ENCODE peak calls at places on chromosomes 12 and 14, in seven cellular contexts. One of them, this sample, is unnamed.

GRCh38 chr14:97218713-97219355 is 421.7 kb downstream of the VRK1 start:
- DNase-seq in stimulated activated CD4-positive, alpha-beta T cell treated with anti-CD3 and anti-CD28 coated beads, Interleukin-4, amount 100 ng/mL, for 4 hours: peak; percentile 12
- DNase-seq in H7: peak; percentile 82
- DNase-seq in cerebellar nuclear complex: no peak
- DNase-seq in BE2C: no peak
- DNase-seq in kidney: peak; percentile 69
- DNase-seq in activated CD4-positive, alpha-beta T cell treated with anti-CD3 and anti-CD28 coated beads for 36 hours: peak; percentile 60
- DNase-seq in this sample: no peak

GRCh38 chr12:12017135-12017581 is 53.6 kb upstream of the BCL2L14 start:
- DNase-seq in stimulated activated CD4-positive, alpha-beta T cell treated with anti-CD3 and anti-CD28 coated beads, Interleukin-4, amount 100 ng/mL, for 4 hours: no peak
- DNase-seq in H7: peak; percentile 23
- DNase-seq in cerebellar nuclear complex: no peak
- DNase-seq in BE2C: peak; percentile 80
- DNase-seq in kidney: no peak
- DNase-seq in activated CD4-positive, alpha-beta T cell treated with anti-CD3 and anti-CD28 coated beads for 36 hours: peak; percentile 63
- DNase-seq in this sample: no peak

GRCh38 chr14:29243355-29243754 is 476.8 kb downstream of the FOXG1 start:
- DNase-seq in stimulated activated CD4-positive, alpha-beta T cell treated with anti-CD3 and anti-CD28 coated beads, Interleukin-4, amount 100 ng/mL, for 4 hours: no peak
- DNase-seq in H7: no peak
- DNase-seq in cerebellar nuclear complex: no peak
- DNase-seq in BE2C: no peak
- DNase-seq in kidney: no peak
- DNase-seq in activated CD4-positive, alpha-beta T cell treated with anti-CD3 and anti-CD28 coated beads for 36 hours: no peak
- DNase-seq in this sample: no peak

GRCh38 chr14:21308132-21308478 is 28.2 kb downstream of the RPGRIP1 start:
- DNase-seq in stimulated activated CD4-positive, alpha-beta T cell treated with anti-CD3 and anti-CD28 coated beads, Interleukin-4, amount 100 ng/mL, for 4 hours: no peak
- DNase-seq in H7: no peak
- DNase-seq in cerebellar nuclear complex: no peak
- DNase-seq in BE2C: no peak
- DNase-seq in kidney: no peak
- DNase-seq in activated CD4-positive, alpha-beta T cell treated with anti-CD3 and anti-CD28 coated beads for 36 hours: no peak
- DNase-seq in this sample: no peak

GRCh38 chr12:120090626-120091295 is 25.8 kb downstream of the RAB35 start:
- DNase-seq in stimulated activated CD4-positive, alpha-beta T cell treated with anti-CD3 and anti-CD28 coated beads, Interleukin-4, amount 100 ng/mL, for 4 hours: no peak
- DNase-seq in H7: peak; percentile 38
- DNase-seq in cerebellar nuclear complex: no peak
- DNase-seq in BE2C: no peak
- DNase-seq in kidney: peak; percentile 43
- DNase-seq in activated CD4-positive, alpha-beta T cell treated with anti-CD3 and anti-CD28 coated beads for 36 hours: no peak
- DNase-seq in this sample: no peak

GRCh38 chr14:101557811-101558738 is 3.2 kb upstream of the DIO3 start:
- DNase-seq in stimulated activated CD4-positive, alpha-beta T cell treated with anti-CD3 and anti-CD28 coated beads, Interleukin-4, amount 100 ng/mL, for 4 hours: no peak
- DNase-seq in H7: peak; percentile 78
- DNase-seq in cerebellar nuclear complex: no peak
- DNase-seq in BE2C: no peak
- DNase-seq in kidney: peak; percentile 54
- DNase-seq in activated CD4-positive, alpha-beta T cell treated with anti-CD3 and anti-CD28 coated beads for 36 hours: no peak
- DNase-seq in this sample: peak; percentile 33

GRCh38 chr14:61145258-61145902 is 135.8 kb downstream of the TMEM30B start:
- DNase-seq in stimulated activated CD4-positive, alpha-beta T cell treated with anti-CD3 and anti-CD28 coated beads, Interleukin-4, amount 100 ng/mL, for 4 hours: no peak
- DNase-seq in H7: no peak
- DNase-seq in cerebellar nuclear complex: no peak
- DNase-seq in BE2C: peak; percentile 41
- DNase-seq in kidney: no peak
- DNase-seq in activated CD4-positive, alpha-beta T cell treated with anti-CD3 and anti-CD28 coated beads for 36 hours: no peak
- DNase-seq in this sample: no peak

GRCh38 chr14:82667006-82667405 is 1133.4 kb upstream of the SEL1L start:
- DNase-seq in stimulated activated CD4-positive, alpha-beta T cell treated with anti-CD3 and anti-CD28 coated beads, Interleukin-4, amount 100 ng/mL, for 4 hours: no peak
- DNase-seq in H7: no peak
- DNase-seq in cerebellar nuclear complex: no peak
- DNase-seq in BE2C: no peak
- DNase-seq in kidney: no peak
- DNase-seq in activated CD4-positive, alpha-beta T cell treated with anti-CD3 and anti-CD28 coated beads for 36 hours: no peak
- DNase-seq in this sample: no peak

GRCh38 chr14:87081004-87081403 is 912.0 kb downstream of the GALC start:
- DNase-seq in stimulated activated CD4-positive, alpha-beta T cell treated with anti-CD3 and anti-CD28 coated beads, Interleukin-4, amount 100 ng/mL, for 4 hours: no peak
- DNase-seq in H7: no peak
- DNase-seq in cerebellar nuclear complex: no peak
- DNase-seq in BE2C: no peak
- DNase-seq in kidney: no peak
- DNase-seq in activated CD4-positive, alpha-beta T cell treated with anti-CD3 and anti-CD28 coated beads for 36 hours: no peak
- DNase-seq in this sample: no peak

GRCh38 chr12:6829532-6830220 is 1.5 kb downstream of the P3H3 start:
- DNase-seq in stimulated activated CD4-positive, alpha-beta T cell treated with anti-CD3 and anti-CD28 coated beads, Interleukin-4, amount 100 ng/mL, for 4 hours: no peak
- DNase-seq in H7: no peak
- DNase-seq in cerebellar nuclear complex: no peak
- DNase-seq in BE2C: peak; percentile 64
- DNase-seq in kidney: peak; percentile 81
- DNase-seq in activated CD4-positive, alpha-beta T cell treated with anti-CD3 and anti-CD28 coated beads for 36 hours: peak; percentile 33
- DNase-seq in this sample: peak; percentile 71

GRCh38 chr12:120709976-120710804 is at the start of gene UNC119B:
- DNase-seq in stimulated activated CD4-positive, alpha-beta T cell treated with anti-CD3 and anti-CD28 coated beads, Interleukin-4, amount 100 ng/mL, for 4 hours: peak; percentile 75
- DNase-seq in H7: peak; percentile 97
- DNase-seq in cerebellar nuclear complex: peak; percentile 16
- DNase-seq in BE2C: peak; percentile 86
- DNase-seq in kidney: peak; percentile 90
- DNase-seq in activated CD4-positive, alpha-beta T cell treated with anti-CD3 and anti-CD28 coated beads for 36 hours: peak; percentile 83
- DNase-seq in this sample: peak; percentile 67

GRCh38 chr14:92759300-92759678 is 10.9 kb upstream of the LGMN start:
- DNase-seq in stimulated activated CD4-positive, alpha-beta T cell treated with anti-CD3 and anti-CD28 coated beads, Interleukin-4, amount 100 ng/mL, for 4 hours: peak; percentile 22
- DNase-seq in H7: no peak
- DNase-seq in cerebellar nuclear complex: no peak
- DNase-seq in BE2C: peak; percentile 93
- DNase-seq in kidney: no peak
- DNase-seq in activated CD4-positive, alpha-beta T cell treated with anti-CD3 and anti-CD28 coated beads for 36 hours: peak; percentile 54
- DNase-seq in this sample: peak; percentile 55

GRCh38 chr14:74514471-74514932 is 20.9 kb downstream of the ISCA2 start:
- DNase-seq in stimulated activated CD4-positive, alpha-beta T cell treated with anti-CD3 and anti-CD28 coated beads, Interleukin-4, amount 100 ng/mL, for 4 hours: no peak
- DNase-seq in H7: peak; percentile 48
- DNase-seq in cerebellar nuclear complex: no peak
- DNase-seq in BE2C: no peak
- DNase-seq in kidney: peak; percentile 64
- DNase-seq in activated CD4-positive, alpha-beta T cell treated with anti-CD3 and anti-CD28 coated beads for 36 hours: no peak
- DNase-seq in this sample: no peak

GRCh38 chr12:49200882-49201594 is 12.2 kb upstream of the TUBA1A start:
- DNase-seq in stimulated activated CD4-positive, alpha-beta T cell treated with anti-CD3 and anti-CD28 coated beads, Interleukin-4, amount 100 ng/mL, for 4 hours: no peak
- DNase-seq in H7: no peak
- DNase-seq in cerebellar nuclear complex: peak; percentile 49
- DNase-seq in BE2C: no peak
- DNase-seq in kidney: no peak
- DNase-seq in activated CD4-positive, alpha-beta T cell treated with anti-CD3 and anti-CD28 coated beads for 36 hours: no peak
- DNase-seq in this sample: no peak

GRCh38 chr14:22410497-22410896 is 178.5 kb downstream of the DAD1 start:
- DNase-seq in stimulated activated CD4-positive, alpha-beta T cell treated with anti-CD3 and anti-CD28 coated beads, Interleukin-4, amount 100 ng/mL, for 4 hours: no peak
- DNase-seq in H7: no peak
- DNase-seq in cerebellar nuclear complex: no peak
- DNase-seq in BE2C: no peak
- DNase-seq in kidney: no peak
- DNase-seq in activated CD4-positive, alpha-beta T cell treated with anti-CD3 and anti-CD28 coated beads for 36 hours: no peak
- DNase-seq in this sample: no peak

GRCh38 chr12:102503056-102503681 is 22.8 kb upstream of the IGF1 start:
- DNase-seq in stimulated activated CD4-positive, alpha-beta T cell treated with anti-CD3 and anti-CD28 coated beads, Interleukin-4, amount 100 ng/mL, for 4 hours: no peak
- DNase-seq in H7: no peak
- DNase-seq in cerebellar nuclear complex: no peak
- DNase-seq in BE2C: no peak
- DNase-seq in kidney: no peak
- DNase-seq in activated CD4-positive, alpha-beta T cell treated with anti-CD3 and anti-CD28 coated beads for 36 hours: no peak
- DNase-seq in this sample: no peak

GRCh38 chr12:83052890-83053541 is 366.3 kb downstream of the TMTC2 start:
- DNase-seq in stimulated activated CD4-positive, alpha-beta T cell treated with anti-CD3 and anti-CD28 coated beads, Interleukin-4, amount 100 ng/mL, for 4 hours: no peak
- DNase-seq in H7: no peak
- DNase-seq in cerebellar nuclear complex: no peak
- DNase-seq in BE2C: no peak
- DNase-seq in kidney: no peak
- DNase-seq in activated CD4-positive, alpha-beta T cell treated with anti-CD3 and anti-CD28 coated beads for 36 hours: no peak
- DNase-seq in this sample: no peak

GRCh38 chr14:50859296-50859624 is 12.6 kb upstream of the ABHD12B start:
- DNase-seq in stimulated activated CD4-positive, alpha-beta T cell treated with anti-CD3 and anti-CD28 coated beads, Interleukin-4, amount 100 ng/mL, for 4 hours: no peak
- DNase-seq in H7: no peak
- DNase-seq in cerebellar nuclear complex: no peak
- DNase-seq in BE2C: no peak
- DNase-seq in kidney: no peak
- DNase-seq in activated CD4-positive, alpha-beta T cell treated with anti-CD3 and anti-CD28 coated beads for 36 hours: no peak
- DNase-seq in this sample: no peak

GRCh38 chr12:75560167-75560566 is 48.8 kb upstream of the KRR1 start:
- DNase-seq in stimulated activated CD4-positive, alpha-beta T cell treated with anti-CD3 and anti-CD28 coated beads, Interleukin-4, amount 100 ng/mL, for 4 hours: no peak
- DNase-seq in H7: no peak
- DNase-seq in cerebellar nuclear complex: peak; percentile 26
- DNase-seq in BE2C: no peak
- DNase-seq in kidney: no peak
- DNase-seq in activated CD4-positive, alpha-beta T cell treated with anti-CD3 and anti-CD28 coated beads for 36 hours: no peak
- DNase-seq in this sample: no peak

GRCh38 chr14:88837495-88837894 is 13.0 kb downstream of the TTC8 start:
- DNase-seq in stimulated activated CD4-positive, alpha-beta T cell treated with anti-CD3 and anti-CD28 coated beads, Interleukin-4, amount 100 ng/mL, for 4 hours: no peak
- DNase-seq in H7: no peak
- DNase-seq in cerebellar nuclear complex: no peak
- DNase-seq in BE2C: no peak
- DNase-seq in kidney: no peak
- DNase-seq in activated CD4-positive, alpha-beta T cell treated with anti-CD3 and anti-CD28 coated beads for 36 hours: no peak
- DNase-seq in this sample: no peak

GRCh38 chr12:2290091-2290490 is 237.3 kb downstream of the CACNA1C start:
- DNase-seq in stimulated activated CD4-positive, alpha-beta T cell treated with anti-CD3 and anti-CD28 coated beads, Interleukin-4, amount 100 ng/mL, for 4 hours: no peak
- DNase-seq in H7: no peak
- DNase-seq in cerebellar nuclear complex: peak; percentile 29
- DNase-seq in BE2C: no peak
- DNase-seq in kidney: no peak
- DNase-seq in activated CD4-positive, alpha-beta T cell treated with anti-CD3 and anti-CD28 coated beads for 36 hours: no peak
- DNase-seq in this sample: no peak

GRCh38 chr14:66152269-66152668 is 333.9 kb upstream of the CCDC196 start:
- DNase-seq in stimulated activated CD4-positive, alpha-beta T cell treated with anti-CD3 and anti-CD28 coated beads, Interleukin-4, amount 100 ng/mL, for 4 hours: no peak
- DNase-seq in H7: no peak
- DNase-seq in cerebellar nuclear complex: no peak
- DNase-seq in BE2C: no peak
- DNase-seq in kidney: no peak
- DNase-seq in activated CD4-positive, alpha-beta T cell treated with anti-CD3 and anti-CD28 coated beads for 36 hours: no peak
- DNase-seq in this sample: no peak

GRCh38 chr12:6292606-6293005 is 17.9 kb upstream of the PLEKHG6 start:
- DNase-seq in stimulated activated CD4-positive, alpha-beta T cell treated with anti-CD3 and anti-CD28 coated beads, Interleukin-4, amount 100 ng/mL, for 4 hours: no peak
- DNase-seq in H7: no peak
- DNase-seq in cerebellar nuclear complex: no peak
- DNase-seq in BE2C: no peak
- DNase-seq in kidney: no peak
- DNase-seq in activated CD4-positive, alpha-beta T cell treated with anti-CD3 and anti-CD28 coated beads for 36 hours: no peak
- DNase-seq in this sample: no peak

GRCh38 chr12:103839103-103839502 is 1.9 kb downstream of the NT5DC3 start:
- DNase-seq in stimulated activated CD4-positive, alpha-beta T cell treated with anti-CD3 and anti-CD28 coated beads, Interleukin-4, amount 100 ng/mL, for 4 hours: no peak
- DNase-seq in H7: no peak
- DNase-seq in cerebellar nuclear complex: no peak
- DNase-seq in BE2C: no peak
- DNase-seq in kidney: no peak
- DNase-seq in activated CD4-positive, alpha-beta T cell treated with anti-CD3 and anti-CD28 coated beads for 36 hours: no peak
- DNase-seq in this sample: no peak

GRCh38 chr12:27821259-27821973 is 41.4 kb upstream of the MANSC4 start:
- DNase-seq in stimulated activated CD4-positive, alpha-beta T cell treated with anti-CD3 and anti-CD28 coated beads, Interleukin-4, amount 100 ng/mL, for 4 hours: peak; percentile 13
- DNase-seq in H7: peak; percentile 69
- DNase-seq in cerebellar nuclear complex: no peak
- DNase-seq in BE2C: peak; percentile 52
- DNase-seq in kidney: no peak
- DNase-seq in activated CD4-positive, alpha-beta T cell treated with anti-CD3 and anti-CD28 coated beads for 36 hours: peak; percentile 38
- DNase-seq in this sample: peak; percentile 39

GRCh38 chr12:104764225-104765073 is 193.6 kb downstream of the SLC41A2 start:
- DNase-seq in stimulated activated CD4-positive, alpha-beta T cell treated with anti-CD3 and anti-CD28 coated beads, Interleukin-4, amount 100 ng/mL, for 4 hours: no peak
- DNase-seq in H7: no peak
- DNase-seq in cerebellar nuclear complex: no peak
- DNase-seq in BE2C: no peak
- DNase-seq in kidney: no peak
- DNase-seq in activated CD4-positive, alpha-beta T cell treated with anti-CD3 and anti-CD28 coated beads for 36 hours: peak; percentile 20
- DNase-seq in this sample: no peak

GRCh38 chr14:105064721-105065143 is 498 bp downstream of the GPR132 start:
- DNase-seq in stimulated activated CD4-positive, alpha-beta T cell treated with anti-CD3 and anti-CD28 coated beads, Interleukin-4, amount 100 ng/mL, for 4 hours: no peak
- DNase-seq in H7: no peak
- DNase-seq in cerebellar nuclear complex: no peak
- DNase-seq in BE2C: no peak
- DNase-seq in kidney: peak; percentile 80
- DNase-seq in activated CD4-positive, alpha-beta T cell treated with anti-CD3 and anti-CD28 coated beads for 36 hours: peak; percentile 62
- DNase-seq in this sample: peak; percentile 58

GRCh38 chr14:75987201-75987970 is 1.8 kb downstream of the IFT43 start:
- DNase-seq in stimulated activated CD4-positive, alpha-beta T cell treated with anti-CD3 and anti-CD28 coated beads, Interleukin-4, amount 100 ng/mL, for 4 hours: no peak
- DNase-seq in H7: no peak
- DNase-seq in cerebellar nuclear complex: no peak
- DNase-seq in BE2C: no peak
- DNase-seq in kidney: no peak
- DNase-seq in activated CD4-positive, alpha-beta T cell treated with anti-CD3 and anti-CD28 coated beads for 36 hours: no peak
- DNase-seq in this sample: no peak

GRCh38 chr14:104248203-104249055 is 110.0 kb downstream of the KIF26A start:
- DNase-seq in stimulated activated CD4-positive, alpha-beta T cell treated with anti-CD3 and anti-CD28 coated beads, Interleukin-4, amount 100 ng/mL, for 4 hours: no peak
- DNase-seq in H7: peak; percentile 50
- DNase-seq in cerebellar nuclear complex: no peak
- DNase-seq in BE2C: peak; percentile 11
- DNase-seq in kidney: peak; percentile 67
- DNase-seq in activated CD4-positive, alpha-beta T cell treated with anti-CD3 and anti-CD28 coated beads for 36 hours: no peak
- DNase-seq in this sample: no peak

GRCh38 chr14:68603682-68604360 is 189.0 kb downstream of the ZFP36L1 start:
- DNase-seq in stimulated activated CD4-positive, alpha-beta T cell treated with anti-CD3 and anti-CD28 coated beads, Interleukin-4, amount 100 ng/mL, for 4 hours: no peak
- DNase-seq in H7: no peak
- DNase-seq in cerebellar nuclear complex: no peak
- DNase-seq in BE2C: no peak
- DNase-seq in kidney: no peak
- DNase-seq in activated CD4-positive, alpha-beta T cell treated with anti-CD3 and anti-CD28 coated beads for 36 hours: no peak
- DNase-seq in this sample: no peak

GRCh38 chr12:22231836-22232235 is 102.7 kb downstream of the ST8SIA1 start:
- DNase-seq in stimulated activated CD4-positive, alpha-beta T cell treated with anti-CD3 and anti-CD28 coated beads, Interleukin-4, amount 100 ng/mL, for 4 hours: no peak
- DNase-seq in H7: peak; percentile 38
- DNase-seq in cerebellar nuclear complex: no peak
- DNase-seq in BE2C: no peak
- DNase-seq in kidney: no peak
- DNase-seq in activated CD4-positive, alpha-beta T cell treated with anti-CD3 and anti-CD28 coated beads for 36 hours: no peak
- DNase-seq in this sample: no peak

GRCh38 chr12:93078092-93078491 is 149.0 kb upstream of the EEA1 start:
- DNase-seq in stimulated activated CD4-positive, alpha-beta T cell treated with anti-CD3 and anti-CD28 coated beads, Interleukin-4, amount 100 ng/mL, for 4 hours: no peak
- DNase-seq in H7: no peak
- DNase-seq in cerebellar nuclear complex: no peak
- DNase-seq in BE2C: no peak
- DNase-seq in kidney: no peak
- DNase-seq in activated CD4-positive, alpha-beta T cell treated with anti-CD3 and anti-CD28 coated beads for 36 hours: no peak
- DNase-seq in this sample: no peak

GRCh38 chr12:76782440-76782996 is 18.6 kb downstream of the ZDHHC17 start:
- DNase-seq in stimulated activated CD4-positive, alpha-beta T cell treated with anti-CD3 and anti-CD28 coated beads, Interleukin-4, amount 100 ng/mL, for 4 hours: no peak
- DNase-seq in H7: no peak
- DNase-seq in cerebellar nuclear complex: no peak
- DNase-seq in BE2C: no peak
- DNase-seq in kidney: no peak
- DNase-seq in activated CD4-positive, alpha-beta T cell treated with anti-CD3 and anti-CD28 coated beads for 36 hours: no peak
- DNase-seq in this sample: no peak

This sample was measured in WERI-Rb-1.